ENCODE peak calls at places on chromosomes 13 and 19, in six cellular contexts. W is substantia nigra; H is NCI-H2081; Y is NCI-H748 treated with DMSO at 0.1 percent for 48 hours; S is stimulated activated CD4-positive, alpha-beta T cell treated with anti-CD3 and anti-CD28 coated beads, Interleukin-15, amount 100 ng/mL, for 1 hour; X is amniotic stem cell. R is an unnamed sample.

GRCh38 chr13:75904012-75904411 is 267.9 kb downstream of the LMO7 start:
- DNase-seq in S (no peak), H (no peak), W (no peak), X (no peak), Y (peak; percentile 77), R (peak; percentile 32)

GRCh38 chr19:33296473-33297060 is 5.8 kb downstream of the CEBPA start:
- DNase-seq in W (no peak), X (no peak), Y (no peak), S (no peak), H (no peak), R (no peak)

GRCh38 chr19:53161123-53161522 is 2.3 kb upstream of the ZNF347 start:
- DNase-seq in H (no peak), X (no peak), S (no peak), W (no peak), Y (no peak), R (no peak)

GRCh38 chr19:17184381-17184841 is 30.7 kb upstream of the USE1 start:
- DNase-seq in W (no peak), X (no peak), H (no peak), S (peak; percentile 23), Y (no peak), R (no peak)

GRCh38 chr19:47723573-47723923 is 10.3 kb downstream of the EHD2 start:
- DNase-seq in W (no peak), Y (no peak), H (no peak), X (peak; percentile 53), S (no peak), R (no peak)

GRCh38 chr19:49398001-49398615 is 10.1 kb downstream of the KASH5 start:
- DNase-seq in H (no peak), S (no peak), W (no peak), Y (no peak), X (no peak), R (no peak)

GRCh38 chr13:33615436-33615835 is 202.5 kb upstream of the RFC3 start:
- DNase-seq in Y (no peak), H (no peak), S (no peak), X (no peak), W (peak; percentile 8), R (no peak)

GRCh38 chr13:74258951-74259350 is 124.7 kb upstream of the KLF12 start:
- DNase-seq in W (peak; percentile 3), S (no peak), Y (no peak), X (no peak), H (no peak), R (no peak)

GRCh38 chr19:38837656-38838121 is 6.1 kb upstream of the ECH1 start:
- DNase-seq in X (peak; percentile 37), S (no peak), H (no peak), W (no peak), Y (no peak), R (no peak)

GRCh38 chr13:98460519-98460918 is 116.4 kb downstream of the STK24 start:
- DNase-seq in H (no peak), X (no peak), Y (no peak), W (no peak), S (no peak), R (no peak)

GRCh38 chr19:49436381-49437017 is 4.8 kb downstream of the SLC17A7 start:
- DNase-seq in W (peak; percentile 73), Y (no peak), H (no peak), X (no peak), S (no peak), R (no peak)

GRCh38 chr19:13974073-13974472 is 21.8 kb downstream of the DCAF15 start:
- DNase-seq in W (peak; percentile 40), X (no peak), S (no peak), H (peak; percentile 13), Y (peak; percentile 35), R (no peak)

GRCh38 chr19:32789429-32789828 is 69.9 kb downstream of the TDRD12 start:
- DNase-seq in W (no peak), H (no peak), S (no peak), Y (no peak), X (no peak), R (no peak)

GRCh38 chr19:56253737-56254136 is 18.8 kb upstream of the EDDM13 start:
- DNase-seq in S (no peak), W (no peak), X (peak; percentile 47), Y (peak; percentile 64), H (peak; percentile 59), R (peak; percentile 41)

GRCh38 chr19:2261438-2262172 is 5.4 kb upstream of the JSRP1 start:
- DNase-seq in W (no peak), X (no peak), S (no peak), H (no peak), Y (no peak), R (no peak)

GRCh38 chr13:31774186-31774585 is 34.9 kb downstream of the RXFP2 start:
- DNase-seq in X (no peak), W (no peak), H (no peak), S (no peak), Y (no peak), R (no peak)

GRCh38 chr19:45153339-45154063 is 7.3 kb downstream of the NKPD1 start:
- DNase-seq in S (no peak), H (no peak), W (peak; percentile 65), Y (no peak), X (no peak), R (no peak)

GRCh38 chr13:73945371-73945770 is 188.8 kb downstream of the KLF12 start:
- DNase-seq in W (no peak), H (no peak), Y (no peak), S (no peak), X (no peak), R (no peak)